ENCODE peak calls at places on chromosomes 5 and 9, in five cellular contexts. F is AG09309, X is mesenchymal stem cell, K is left ventricle myocardium inferior, Q is PC-9. E is an unnamed sample.

GRCh38 chr9:6552033-6552737 is 93.3 kb downstream of the GLDC start:
- DNase-seq in F (no peak), X (peak), K (no peak), Q (no peak), E (peak)

GRCh38 chr9:93321220-93321610 is 130.3 kb upstream of the FAM120A start:
- DNase-seq in F (no peak), X (no peak), K (no peak), Q (no peak), E (no peak)

GRCh38 chr9:109683521-109683920 is 96.5 kb upstream of the PALM2AKAP2 start:
- DNase-seq in F (no peak), X (no peak), K (no peak), Q (no peak), E (no peak)

GRCh38 chr5:89580976-89581375 is 698.0 kb upstream of the MEF2C start:
- DNase-seq in F (no peak), X (no peak), K (no peak), Q (no peak), E (no peak)

GRCh38 chr5:95417971-95418370 is 26.8 kb downstream of the FAM81B start:
- DNase-seq in F (no peak), X (no peak), K (no peak), Q (no peak), E (no peak)

GRCh38 chr5:66440202-66440680 is 156.0 kb upstream of the MAST4 start:
- DNase-seq in F (peak), X (peak), K (peak), Q (no peak), E (peak)

GRCh38 chr5:73172893-73173292 is at the start of gene TMEM174:
- DNase-seq in F (no peak), X (no peak), K (no peak), Q (no peak), E (no peak)

GRCh38 chr5:140207250-140207954 is 32.4 kb downstream of the CYSTM1 start:
- DNase-seq in F (no peak), X (no peak), K (no peak), Q (no peak), E (no peak)

GRCh38 chr9:18215626-18216025 is 258.3 kb upstream of the ADAMTSL1 start:
- DNase-seq in F (no peak), X (no peak), K (no peak), Q (no peak), E (no peak)

GRCh38 chr9:77839459-77840140 is 191.5 kb upstream of the GNA14 start:
- DNase-seq in F (no peak), X (peak), K (no peak), Q (peak), E (peak)

GRCh38 chr9:17520264-17521058 is 58.4 kb upstream of the SH3GL2 start:
- DNase-seq in F (no peak), X (no peak), K (no peak), Q (no peak), E (no peak)

GRCh38 chr5:97405941-97406340 is 222.9 kb upstream of the RIOK2 start:
- DNase-seq in F (no peak), X (no peak), K (no peak), Q (no peak), E (no peak)

GRCh38 chr5:96743065-96743768 is 64.5 kb downstream of the ERAP1 start:
- DNase-seq in F (no peak), X (peak), K (peak), Q (no peak), E (peak)

GRCh38 chr5:80569086-80569960 is 757 bp downstream of the ANKRD34B start:
- DNase-seq in F (no peak), X (no peak), K (no peak), Q (no peak), E (no peak)

GRCh38 chr9:7150153-7150890 is 392.5 kb downstream of the KDM4C start:
- DNase-seq in F (no peak), X (no peak), K (no peak), Q (no peak), E (no peak)

GRCh38 chr9:85521331-85522197 is 220.2 kb downstream of the AGTPBP1 start:
- DNase-seq in F (no peak), X (no peak), K (peak), Q (no peak), E (no peak)

GRCh38 chr5:53871050-53871449 is 310.6 kb downstream of the NDUFS4 start:
- DNase-seq in F (no peak), X (no peak), K (no peak), Q (no peak), E (peak)

GRCh38 chr9:123238364-123238763 is 30.0 kb downstream of the STRBP start:
- DNase-seq in F (no peak), X (no peak), K (no peak), Q (no peak), E (no peak)

GRCh38 chr5:143693691-143694252 is 118.2 kb upstream of the HMHB1 start:
- DNase-seq in F (no peak), X (no peak), K (no peak), Q (no peak), E (peak)

GRCh38 chr5:43039468-43040286 is 442 bp downstream of the ANXA2R start:
- DNase-seq in F (no peak), X (peak), K (peak), Q (peak), E (peak)

GRCh38 chr5:154479944-154480750 is 2.1 kb upstream of the HAND1 start:
- DNase-seq in F (no peak), X (no peak), K (no peak), Q (no peak), E (no peak)

GRCh38 chr9:113360242-113360842 is 11.0 kb downstream of the BSPRY start:
- DNase-seq in F (no peak), X (no peak), K (no peak), Q (no peak), E (no peak)

GRCh38 chr9:104895572-104895971 is 32.4 kb downstream of the ABCA1 start:
- DNase-seq in F (peak), X (peak), K (no peak), Q (no peak), E (peak)

GRCh38 chr5:114360816-114361723 is 800 bp upstream of the KCNN2 start:
- DNase-seq in F (no peak), X (peak), K (peak), Q (no peak), E (no peak)

GRCh38 chr5:36724429-36725332 is 118.3 kb downstream of the SLC1A3 start:
- DNase-seq in F (no peak), X (no peak), K (peak), Q (no peak), E (no peak)

GRCh38 chr5:74536658-74537057 is 103.9 kb downstream of the ENC1 start:
- DNase-seq in F (no peak), X (no peak), K (no peak), Q (no peak), E (no peak)

GRCh38 chr5:68251804-68252648 is 36.5 kb downstream of the PIK3R1 start:
- DNase-seq in F (peak), X (peak), K (peak), Q (no peak), E (peak)

GRCh38 chr9:137802021-137802420 is 75.6 kb upstream of the CACNA1B start:
- DNase-seq in F (no peak), X (no peak), K (no peak), Q (no peak), E (no peak)

GRCh38 chr9:5582835-5583195 is 46.1 kb upstream of the RIC1 start:
- DNase-seq in F (peak), X (peak), K (peak), Q (no peak), E (peak)

GRCh38 chr5:139676951-139677367 is 28.8 kb downstream of the CXXC5 start:
- DNase-seq in F (no peak), X (no peak), K (no peak), Q (no peak), E (no peak)

GRCh38 chr9:121550569-121551512 is 51.2 kb upstream of the GGTA1 start:
- DNase-seq in F (no peak), X (peak), K (peak), Q (peak), E (peak)

GRCh38 chr5:92560698-92561361 is 1020.2 kb downstream of the NR2F1-AS1 start:
- DNase-seq in F (peak), X (peak), K (no peak), Q (no peak), E (peak)

GRCh38 chr5:140802781-140803271 is 2.0 kb downstream of the PCDHA3 start:
- DNase-seq in F (no peak), X (no peak), K (no peak), Q (no peak), E (no peak)

GRCh38 chr5:103425686-103426454 is 136.7 kb downstream of the NUDT12 start:
- DNase-seq in F (no peak), X (peak), K (no peak), Q (no peak), E (no peak)

GRCh38 chr5:38458174-38458573 is 98.3 kb downstream of the LIFR start:
- DNase-seq in F (no peak), X (no peak), K (no peak), Q (no peak), E (no peak)

GRCh38 chr5:82163459-82164108 is 114.6 kb downstream of the RPS23 start:
- DNase-seq in F (no peak), X (no peak), K (no peak), Q (no peak), E (peak)

GRCh38 chr5:82162568-82162967 is 115.6 kb downstream of the RPS23 start:
- DNase-seq in F (no peak), X (no peak), K (no peak), Q (no peak), E (no peak)

GRCh38 chr5:82165740-82166530 is 112.2 kb downstream of the RPS23 start:
- DNase-seq in F (peak), X (peak), K (peak), Q (peak), E (peak)

GRCh38 chr5:82164957-82165698 is 113.0 kb downstream of the RPS23 start:
- DNase-seq in F (no peak), X (peak), K (peak), Q (no peak), E (peak)

GRCh38 chr5:82164109-82164956 is 113.8 kb downstream of the RPS23 start:
- DNase-seq in F (no peak), X (peak), K (no peak), Q (no peak), E (peak)
- H3K4me3 ChIP-seq in F (no peak), X (no peak), K (no peak), Q (no peak), E (peak)

DNA sequence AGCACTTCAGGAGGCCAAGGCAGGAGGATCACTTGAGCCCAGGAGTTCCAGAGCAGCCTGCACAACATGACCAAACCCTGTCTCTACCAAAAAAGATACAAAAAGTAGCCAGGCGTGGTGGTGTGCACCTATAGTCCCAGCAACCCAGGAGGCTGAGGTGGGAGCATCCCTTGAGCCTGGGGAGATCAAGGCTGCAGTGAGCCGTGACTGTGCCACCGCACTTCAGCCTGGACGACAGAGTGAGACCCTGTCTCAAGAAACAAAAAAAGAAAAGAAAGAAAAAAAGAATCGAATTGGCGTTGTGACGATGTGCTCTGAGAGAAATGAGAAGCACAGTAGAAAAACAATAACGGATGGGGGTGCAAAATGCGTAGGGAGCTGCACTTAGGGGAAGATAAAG is 101.4 kb downstream of the NDFIP1 start:
- DNase-seq in F (no peak), X (no peak), K (no peak), Q (no peak), E (no peak)
- H3K4me3 ChIP-seq in F (no peak), X (no peak), K (no peak), Q (no peak), E (no peak)

GRCh38 chr9:37752646-37753488 is 738 bp upstream of the TRMT10B start:
- DNase-seq in F (no peak), X (no peak), K (no peak), Q (no peak), E (no peak)
- H3K4me3 ChIP-seq in F (peak), X (no peak), K (peak), Q (peak), E (peak)

DNA sequence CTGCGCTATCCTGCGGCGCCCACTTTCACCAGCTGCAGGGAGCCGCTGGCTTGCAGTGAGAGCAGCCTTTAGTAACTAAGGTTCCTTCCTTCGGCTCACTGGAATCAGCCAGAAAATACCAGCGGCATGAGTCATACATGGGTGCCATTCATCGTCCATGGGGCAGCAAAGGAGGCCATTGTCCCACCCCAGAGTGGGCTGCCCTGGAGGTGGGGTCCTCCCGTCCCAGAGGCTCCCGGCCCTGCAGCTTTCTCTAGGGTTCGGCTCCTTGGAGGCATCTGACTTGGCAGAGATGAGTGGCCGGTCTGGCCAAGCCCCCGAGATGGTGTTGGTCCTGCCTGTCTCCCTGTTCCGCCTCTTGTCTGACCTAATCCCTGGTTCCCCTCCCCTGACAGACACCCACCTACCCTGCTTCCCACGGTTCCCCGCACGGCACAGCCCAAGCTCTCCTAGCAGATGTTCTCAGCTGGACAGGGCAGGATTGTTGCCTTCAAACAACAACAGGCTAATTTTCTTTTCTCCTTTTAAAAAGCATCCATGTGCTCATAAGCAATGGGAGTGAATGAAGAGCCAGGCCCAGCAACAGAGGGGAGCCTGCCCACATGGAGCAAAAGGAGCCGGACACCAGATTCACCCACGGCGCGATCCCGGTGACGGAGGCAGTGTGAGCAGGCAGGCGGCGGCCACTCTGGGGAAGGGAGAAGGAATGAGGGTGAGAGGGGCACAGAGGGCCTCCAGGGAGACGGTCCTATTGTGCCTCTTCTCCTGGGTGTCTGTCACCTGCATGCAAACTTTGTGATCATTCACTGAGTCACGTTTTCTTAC is 97.0 kb upstream of the COL5A1 start:
- DNase-seq in F (no peak), X (peak), K (peak), Q (no peak), E (peak)
- H3K4me3 ChIP-seq in F (no peak), X (no peak), K (no peak), Q (no peak), E (no peak)

GRCh38 chr5:107840161-107840560 is 169.4 kb upstream of the EFNA5 start:
- DNase-seq in F (no peak), X (no peak), K (no peak), Q (no peak), E (no peak)
- H3K4me3 ChIP-seq in F (no peak), X (no peak), K (no peak), Q (no peak), E (no peak)

DNA sequence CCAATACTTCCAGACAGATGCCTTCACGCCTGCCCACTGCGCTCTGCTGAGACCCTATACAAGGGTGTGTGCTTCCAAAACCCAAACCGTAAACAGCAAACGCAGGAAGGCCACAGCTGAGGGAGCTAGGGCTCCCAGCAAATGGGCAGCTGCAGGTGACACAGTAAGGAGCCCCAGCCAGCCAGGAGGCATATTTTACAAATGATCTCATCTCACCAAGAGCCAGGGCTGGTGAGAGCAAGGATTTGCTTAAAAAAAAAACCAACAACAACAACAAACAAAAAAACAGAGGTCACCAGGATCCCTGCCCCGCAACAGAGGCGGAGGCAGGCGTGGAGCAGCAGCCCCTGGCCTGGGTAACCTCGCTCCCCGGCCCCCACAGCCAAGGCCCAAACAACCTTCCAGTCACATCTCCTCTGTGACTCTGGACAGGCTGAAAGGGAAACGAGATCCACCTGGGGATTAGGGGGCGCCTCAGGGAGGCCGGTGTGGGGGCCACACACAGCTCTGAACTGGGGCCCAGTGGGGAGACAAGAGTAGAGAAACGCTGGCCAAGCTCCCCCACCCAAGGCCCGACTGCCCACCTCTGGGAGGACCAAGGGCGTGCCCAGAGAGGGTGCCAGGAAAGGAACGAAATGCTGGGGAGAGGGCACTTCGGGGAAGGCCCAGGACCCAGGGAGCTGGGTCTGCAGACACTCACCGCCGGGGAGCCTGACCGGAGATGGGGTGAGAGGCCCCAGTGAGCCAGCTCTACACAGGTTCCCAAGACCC is 3.3 kb downstream of the NACC2 start:
- DNase-seq in F (no peak), X (no peak), K (no peak), Q (no peak), E (no peak)
- H3K4me3 ChIP-seq in F (no peak), X (no peak), K (peak), Q (no peak), E (no peak)

GRCh38 chr5:172105811-172106210 is 82.2 kb downstream of the STK10 start:
- DNase-seq in F (no peak), X (no peak), K (no peak), Q (no peak), E (no peak)

GRCh38 chr5:172104801-172105701 is 83.0 kb downstream of the STK10 start:
- DNase-seq in F (no peak), X (no peak), K (peak), Q (no peak), E (no peak)

GRCh38 chr5:172107606-172108005 is 80.4 kb downstream of the STK10 start:
- DNase-seq in F (peak), X (peak), K (no peak), Q (peak), E (peak)

GRCh38 chr5:172104021-172104420 is 84.0 kb downstream of the STK10 start:
- DNase-seq in F (no peak), X (peak), K (peak), Q (no peak), E (no peak)

GRCh38 chr5:172106511-172107356 is 81.3 kb downstream of the STK10 start:
- DNase-seq in F (no peak), X (peak), K (peak), Q (no peak), E (peak)
- H3K4me3 ChIP-seq in F (no peak), X (no peak), K (peak), Q (peak), E (peak)

GRCh38 chr9:136259517-136259813 is 13.9 kb upstream of the QSOX2 start:
- DNase-seq in F (no peak), X (no peak), K (no peak), Q (no peak), E (no peak)
- H3K4me3 ChIP-seq in F (no peak), X (no peak), K (no peak), Q (no peak), E (no peak)